ENCODE peak calls at places on chromosomes 16 and 17, in five cellular contexts. B is Caco-2; Y is cardiac muscle cell; D is IMR-90; S is CD4-positive, alpha-beta memory T cell. N is an unnamed sample.

GRCh38 chr16:23837553-23838308 is 1.9 kb downstream of the PRKCB start:
- DNase-seq in D (no peak), S (no peak), Y (no peak), B (no peak), N (no peak)

GRCh38 chr17:6558932-6559752 is 2.8 kb upstream of the PITPNM3 start:
- DNase-seq in B (no peak), S (no peak), D (no peak), Y (peak; percentile 55), N (no peak)

GRCh38 chr16:2054543-2055245 is 6.9 kb downstream of the TSC2 start:
- DNase-seq in S (no peak), Y (no peak), B (no peak), D (no peak), N (no peak)

GRCh38 chr16:19884021-19884485 is 595 bp downstream of the GPRC5B start:
- DNase-seq in S (no peak), Y (no peak), D (no peak), B (no peak), N (no peak)

GRCh38 chr17:39663688-39664580 is 1.2 kb upstream of the TCAP start:
- DNase-seq in B (no peak), Y (peak; percentile 27), D (no peak), S (no peak), N (no peak)

GRCh38 chr16:72739577-72739976 is 308.4 kb downstream of the ZFHX3 start:
- DNase-seq in B (no peak), Y (no peak), S (no peak), D (peak; percentile 56), N (no peak)

GRCh38 chr16:73172621-73173312 is 124.8 kb upstream of the ZFHX3 start:
- DNase-seq in B (no peak), S (no peak), Y (peak; percentile 97), D (peak; percentile 91), N (peak; percentile 84)

GRCh38 chr16:31411024-31411845 is 16.9 kb downstream of the COX6A2 start:
- DNase-seq in B (no peak), D (no peak), S (no peak), Y (no peak), N (no peak)

GRCh38 chr16:10497132-10498088 is 83.0 kb downstream of the EMP2 start:
- DNase-seq in B (no peak), S (no peak), D (no peak), Y (no peak), N (no peak)

GRCh38 chr17:44961921-44962350 is 6.2 kb downstream of the C1QL1 start:
- DNase-seq in D (no peak), Y (peak; percentile 42), S (no peak), B (no peak), N (no peak)

GRCh38 chr17:37489197-37490001 is at the start of gene DUSP14:
- DNase-seq in S (peak; percentile 86), B (peak; percentile 90), Y (peak; percentile 86), D (peak; percentile 77), N (peak; percentile 90)

GRCh38 chr16:67157892-67158635 is 1.6 kb downstream of the TRADD start:
- DNase-seq in Y (no peak), D (no peak), B (no peak), S (peak; percentile 67), N (no peak)

GRCh38 chr17:6910987-6911603 is 79.6 kb upstream of the TEKT1 start:
- DNase-seq in Y (peak; percentile 64), D (peak; percentile 57), S (peak; percentile 43), B (no peak), N (peak; percentile 40)

GRCh38 chr17:47287639-47288038 is 34.0 kb downstream of the ITGB3 start:
- DNase-seq in D (no peak), Y (no peak), B (no peak), S (no peak), N (no peak)

GRCh38 chr16:12899529-12900168 is 1.7 kb upstream of the SHISA9 start:
- DNase-seq in B (no peak), Y (no peak), D (no peak), S (no peak), N (no peak)

GRCh38 chr17:8188408-8188839 is 1.6 kb downstream of the BORCS6 start:
- DNase-seq in B (no peak), Y (no peak), S (no peak), D (no peak), N (no peak)

GRCh38 chr17:5264930-5265329 is 17.2 kb upstream of the RABEP1 start:
- DNase-seq in B (no peak), D (no peak), Y (no peak), S (no peak), N (no peak)

GRCh38 chr17:44097110-44097810 is 26.2 kb downstream of the HDAC5 start:
- DNase-seq in Y (peak; percentile 54), S (no peak), B (no peak), D (peak; percentile 81), N (peak; percentile 82)

GRCh38 chr16:56950051-56950450 is 11.7 kb upstream of the CETP start:
- DNase-seq in B (no peak), S (no peak), D (no peak), Y (no peak), N (no peak)

GRCh38 chr17:28228109-28228840 is 90.7 kb upstream of the TMEM97 start:
- DNase-seq in Y (peak; percentile 9), S (no peak), D (no peak), B (peak; percentile 79), N (no peak)

GRCh38 chr17:792277-792676 is 10.1 kb downstream of the MRM3 start:
- DNase-seq in D (peak; percentile 56), B (no peak), Y (no peak), S (no peak), N (no peak)

GRCh38 chr17:27818311-27819170 is 18.2 kb upstream of the NOS2 start:
- DNase-seq in S (no peak), B (no peak), Y (peak; percentile 15), D (no peak), N (no peak)

GRCh38 chr16:31507929-31508705 is at the start of gene RUSF1:
- DNase-seq in B (peak; percentile 87), D (peak; percentile 87), Y (peak; percentile 93), S (peak; percentile 77), N (peak; percentile 90)

GRCh38 chr16:88626646-88627045 is 11.7 kb upstream of the IL17C start:
- DNase-seq in Y (no peak), D (no peak), S (no peak), B (no peak), N (no peak)

DNA sequence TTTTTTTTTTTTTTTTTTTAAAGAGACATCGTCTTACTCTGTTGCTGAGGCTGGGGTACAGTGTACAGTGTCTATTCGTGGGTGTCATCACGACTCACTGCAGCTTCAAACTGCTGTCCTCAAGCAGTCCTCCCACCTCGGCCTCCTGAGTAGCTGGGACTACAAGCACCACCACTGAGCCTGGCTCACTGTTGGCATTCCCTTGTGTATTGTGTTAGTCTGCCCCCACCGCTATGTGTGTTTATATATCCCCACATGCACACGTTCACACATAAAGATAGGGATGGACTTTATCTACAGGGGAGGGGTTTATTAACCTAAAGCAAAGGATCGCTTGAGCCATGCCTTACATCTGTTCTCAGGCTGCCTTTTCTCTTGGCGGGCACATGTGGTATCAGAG is 63.8 kb downstream of the SEC14L1 start:
- DNase-seq in S (no peak), B (no peak), Y (no peak), D (no peak), N (no peak)
- H3K36me3 ChIP-seq in S (peaks cover 67% of the 10 kb centered on the region), B (peaks cover 4% of the 10 kb centered on the region), Y (peaks cover 31% of the 10 kb centered on the region), D (peaks cover 55% of the 10 kb centered on the region), N (peaks cover 52% of the 10 kb centered on the region)

GRCh38 chr17:82753516-82753915 is 1.7 kb downstream of the TBCD start:
- DNase-seq in Y (no peak), S (no peak), D (no peak), B (no peak), N (no peak)

GRCh38 chr17:82751571-82752370 is at the start of gene TBCD:
- DNase-seq in S (peak; percentile 89), D (peak; percentile 89), B (peak; percentile 85), Y (peak; percentile 94), N (peak; percentile 97)

GRCh38 chr17:82752371-82753200 is 721 bp downstream of the TBCD start:
- DNase-seq in B (no peak), D (no peak), Y (peak; percentile 27), S (no peak), N (peak; percentile 78)

GRCh38 chr17:82754297-82755208 is 2.7 kb downstream of the TBCD start:
- DNase-seq in D (no peak), S (no peak), Y (no peak), B (no peak), N (no peak)

DNA sequence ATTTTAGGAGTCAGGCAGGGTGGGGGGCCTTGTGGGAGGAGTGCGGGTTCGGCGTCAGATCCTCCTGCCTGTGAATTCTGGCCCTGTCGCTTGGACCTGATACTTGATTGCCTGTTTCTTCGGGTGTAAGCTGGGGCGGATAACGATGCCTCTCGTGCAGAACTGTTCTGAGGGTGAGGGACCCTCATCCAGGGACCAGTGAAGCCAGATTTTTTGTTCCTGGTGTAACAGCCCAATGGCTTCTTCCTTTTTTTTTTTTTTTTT is 1.3 kb downstream of the TBCD start:
- DNase-seq in S (no peak), B (no peak), D (no peak), Y (no peak), N (no peak)
- H3K36me3 ChIP-seq in S (no peaks in the 10 kb centered on the region), B (no peaks in the 10 kb centered on the region), D (peaks cover 2% of the 10 kb centered on the region), Y (no peaks in the 10 kb centered on the region), N (peaks cover 19% of the 10 kb centered on the region)

DNA sequence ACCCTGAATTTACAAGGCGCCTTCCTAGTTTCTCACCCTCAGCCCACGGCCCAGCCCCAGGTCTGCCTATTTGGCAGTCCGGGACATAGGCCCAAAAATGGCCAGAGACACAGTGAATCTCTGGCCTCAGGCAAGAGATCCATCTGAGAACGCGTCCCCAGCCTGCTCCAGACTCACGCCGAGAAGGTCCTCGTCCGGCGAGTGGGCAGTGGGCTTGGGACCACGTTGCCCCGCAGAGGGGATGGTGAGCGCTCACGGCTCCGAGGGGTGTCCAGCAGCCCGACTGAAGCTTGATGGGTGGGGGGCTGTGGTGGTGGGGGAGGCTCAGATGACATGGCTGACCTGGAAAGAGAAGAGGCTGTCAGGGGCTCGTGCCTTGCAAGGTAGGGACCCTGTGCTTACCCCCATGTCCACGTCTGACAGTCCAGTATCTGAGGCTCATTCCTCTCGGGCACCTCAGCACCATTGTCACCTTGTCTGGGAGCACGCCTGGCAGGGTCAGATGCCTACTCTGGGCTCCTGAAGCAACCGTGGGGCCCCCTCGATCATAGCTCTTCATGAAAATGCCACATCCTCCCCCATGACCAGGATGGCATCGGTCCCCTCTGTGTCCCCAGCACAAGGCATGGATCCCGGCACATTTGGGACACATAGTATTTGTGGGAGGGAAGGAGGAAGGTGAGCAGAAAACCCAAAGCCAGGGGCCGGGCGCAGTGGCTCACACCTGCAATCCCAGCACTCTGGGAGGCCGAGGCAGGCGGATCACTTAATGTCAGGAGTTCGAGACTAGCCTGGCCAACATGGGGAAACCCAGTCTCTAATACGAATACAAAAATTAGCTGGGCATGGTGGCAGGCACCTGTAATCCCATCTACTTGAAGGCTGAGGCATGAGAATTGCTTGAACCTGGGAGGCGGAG is 9.6 kb downstream of the CARHSP1 start:
- DNase-seq in B (no peak), Y (no peak), D (no peak), S (no peak), N (no peak)
- H3K36me3 ChIP-seq in B (peaks cover 3% of the 10 kb centered on the region), Y (peaks cover 5% of the 10 kb centered on the region), D (peaks cover 46% of the 10 kb centered on the region), S (peaks cover 9% of the 10 kb centered on the region), N (peaks cover 52% of the 10 kb centered on the region)

GRCh38 chr17:81695801-81696200 is 7.4 kb upstream of the MRPL12 start:
- DNase-seq in D (no peak), Y (no peak), S (no peak), B (no peak), N (no peak)
- H3K36me3 ChIP-seq in D (peaks cover 74% of the 10 kb centered on the region), Y (peaks cover 27% of the 10 kb centered on the region), S (peaks cover 56% of the 10 kb centered on the region), B (peaks cover 2% of the 10 kb centered on the region), N (peaks cover 87% of the 10 kb centered on the region)